ENCODE peak calls at places on chromosomes 11 and 22, in four cellular contexts. One of them, this sample, is unnamed.

GRCh38 chr22:39631857-39632256 is 61.3 kb downstream of the CACNA1I start:
- DNase-seq in GM12878: no peak
- DNase-seq in K562: no peak
- DNase-seq in HepG2: no peak
- DNase-seq in this sample: no peak

GRCh38 chr11:103055174-103055890 is 36.6 kb downstream of the DCUN1D5 start:
- DNase-seq in GM12878: no peak
- DNase-seq in K562: peak; percentile 21
- DNase-seq in HepG2: peak; percentile 32
- DNase-seq in this sample: no peak

GRCh38 chr11:134244593-134244992 is 8.6 kb downstream of the THYN1 start:
- DNase-seq in GM12878: no peak
- DNase-seq in K562: peak; percentile 38
- DNase-seq in HepG2: peak; percentile 35
- DNase-seq in this sample: no peak

GRCh38 chr11:57399221-57399620 is 8.8 kb upstream of the PRG2 start:
- DNase-seq in GM12878: no peak
- DNase-seq in K562: no peak
- DNase-seq in HepG2: no peak
- DNase-seq in this sample: no peak

GRCh38 chr11:78377625-78378418 is 39.8 kb downstream of the GAB2 start:
- DNase-seq in GM12878: no peak
- DNase-seq in K562: peak; percentile 66
- DNase-seq in HepG2: no peak
- DNase-seq in this sample: no peak

GRCh38 chr22:26673485-26673884 is 16.1 kb downstream of the MIAT start:
- DNase-seq in GM12878: no peak
- DNase-seq in K562: no peak
- DNase-seq in HepG2: no peak
- DNase-seq in this sample: no peak

GRCh38 chr11:33869511-33870422 is 22.1 kb downstream of the LMO2 start:
- DNase-seq in GM12878: no peak
- DNase-seq in K562: peak; percentile 68
- DNase-seq in HepG2: no peak
- DNase-seq in this sample: peak; percentile 43

GRCh38 chr11:126482586-126483108 is 127.2 kb downstream of the ST3GAL4 start:
- DNase-seq in GM12878: no peak
- DNase-seq in K562: no peak
- DNase-seq in HepG2: no peak
- DNase-seq in this sample: no peak

GRCh38 chr22:50298266-50298637 is 9.2 kb downstream of the PLXNB2 start:
- DNase-seq in GM12878: no peak
- DNase-seq in K562: no peak
- DNase-seq in HepG2: no peak
- DNase-seq in this sample: no peak

GRCh38 chr11:131748146-131749050 is 378.0 kb downstream of the NTM start:
- DNase-seq in GM12878: no peak
- DNase-seq in K562: peak; percentile 53
- DNase-seq in HepG2: peak; percentile 26
- DNase-seq in this sample: peak; percentile 74

GRCh38 chr11:78244080-78244479 is 55.4 kb downstream of the USP35 start:
- DNase-seq in GM12878: no peak
- DNase-seq in K562: no peak
- DNase-seq in HepG2: no peak
- DNase-seq in this sample: no peak

GRCh38 chr22:43925433-43926348 is 2.1 kb downstream of the PNPLA3 start:
- DNase-seq in GM12878: no peak
- DNase-seq in K562: no peak
- DNase-seq in HepG2: peak; percentile 95
- DNase-seq in this sample: peak; percentile 30

GRCh38 chr11:76680517-76681425 is 10.2 kb upstream of the LRRC32 start:
- DNase-seq in GM12878: no peak
- DNase-seq in K562: peak; percentile 83
- DNase-seq in HepG2: peak; percentile 60
- DNase-seq in this sample: peak; percentile 88

GRCh38 chr11:105035262-105035620 is 297 bp upstream of the CASP1 start:
- DNase-seq in GM12878: no peak
- DNase-seq in K562: no peak
- DNase-seq in HepG2: no peak
- DNase-seq in this sample: no peak

GRCh38 chr11:127474735-127475134 is 474.2 kb upstream of the KIRREL3 start:
- DNase-seq in GM12878: no peak
- DNase-seq in K562: no peak
- DNase-seq in HepG2: no peak
- DNase-seq in this sample: no peak

GRCh38 chr22:22892096-22893052 is 4.8 kb downstream of the IGLL5 start:
- DNase-seq in GM12878: no peak
- DNase-seq in K562: peak; percentile 60
- DNase-seq in HepG2: no peak
- DNase-seq in this sample: no peak

GRCh38 chr11:61160487-61161189 is 588 bp downstream of the VPS37C start:
- DNase-seq in GM12878: no peak
- DNase-seq in K562: no peak
- DNase-seq in HepG2: no peak
- DNase-seq in this sample: no peak

GRCh38 chr11:123683616-123684170 is 29.3 kb upstream of the SCN3B start:
- DNase-seq in GM12878: no peak
- DNase-seq in K562: no peak
- DNase-seq in HepG2: no peak
- DNase-seq in this sample: no peak
- TF ChIP-seq MAX in GM12878: no peak
- TF ChIP-seq MAX in K562: no peak
- TF ChIP-seq MAX in HepG2: no peak
- TF ChIP-seq MAX in this sample: no peak

GRCh38 chr11:1082728-1083620 is 8.3 kb downstream of the MUC2 start:
- DNase-seq in GM12878: no peak
- DNase-seq in K562: no peak
- DNase-seq in HepG2: no peak
- DNase-seq in this sample: peak; percentile 12
- TF ChIP-seq ESRRA in GM12878: no peak
- TF ChIP-seq ESRRA in K562: no peak
- TF ChIP-seq ESRRA in HepG2: no peak
- TF ChIP-seq ESRRA in this sample: no peak

GRCh38 chr22:17629646-17630045 is 1.1 kb upstream of the ATP6V1E1 start:
- DNase-seq in GM12878: no peak
- DNase-seq in K562: no peak
- DNase-seq in HepG2: no peak
- DNase-seq in this sample: no peak

GRCh38 chr22:17628304-17629166 is at the start of gene ATP6V1E1:
- DNase-seq in GM12878: peak; percentile 88
- DNase-seq in K562: peak; percentile 99
- DNase-seq in HepG2: peak; percentile 94
- DNase-seq in this sample: peak; percentile 96

GRCh38 chr22:17631076-17631565 is 2.6 kb upstream of the ATP6V1E1 start:
- DNase-seq in GM12878: no peak
- DNase-seq in K562: no peak
- DNase-seq in HepG2: no peak
- DNase-seq in this sample: no peak

GRCh38 chr22:17629167-17629489 is 579 bp upstream of the ATP6V1E1 start:
- DNase-seq in GM12878: no peak
- DNase-seq in K562: no peak
- DNase-seq in HepG2: no peak
- DNase-seq in this sample: no peak

DNA sequence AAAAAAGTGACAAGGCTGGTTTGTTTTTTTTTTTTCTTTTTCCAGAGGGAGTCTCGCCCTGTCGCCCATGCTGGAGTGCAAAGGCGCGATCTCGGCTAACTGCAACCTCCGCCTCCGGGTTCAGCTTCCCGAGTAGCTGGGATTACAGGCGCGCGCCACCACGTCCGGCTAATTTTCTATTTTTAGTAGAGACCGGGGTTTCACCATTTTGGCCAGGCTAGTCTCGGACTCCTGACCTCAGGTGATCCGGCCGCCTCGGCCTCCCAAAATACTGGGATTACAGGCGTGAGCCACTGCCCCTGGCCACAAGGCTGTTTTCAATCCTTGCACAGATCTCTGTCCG is 617 bp downstream of the ATP6V1E1 start:
- DNase-seq in GM12878: no peak
- DNase-seq in K562: no peak
- DNase-seq in HepG2: no peak
- DNase-seq in this sample: no peak
- TF ChIP-seq CREM in GM12878: no peak
- TF ChIP-seq CREM in K562: no peak
- TF ChIP-seq CREM in HepG2: no peak
- TF ChIP-seq CREM in this sample: no peak

GRCh38 chr11:118412921-118413320 is 11.5 kb downstream of the ATP5MG start:
- DNase-seq in GM12878: no peak
- DNase-seq in K562: no peak
- DNase-seq in HepG2: no peak
- DNase-seq in this sample: no peak

GRCh38 chr11:118415739-118416068 is 14.3 kb downstream of the ATP5MG start:
- DNase-seq in GM12878: no peak
- DNase-seq in K562: peak; percentile 47
- DNase-seq in HepG2: no peak
- DNase-seq in this sample: peak; percentile 46

GRCh38 chr11:118415051-118415738 is 13.8 kb downstream of the ATP5MG start:
- DNase-seq in GM12878: no peak
- DNase-seq in K562: no peak
- DNase-seq in HepG2: no peak
- DNase-seq in this sample: no peak

GRCh38 chr11:118410055-118410745 is 8.8 kb downstream of the ATP5MG start:
- DNase-seq in GM12878: peak; percentile 20
- DNase-seq in K562: no peak
- DNase-seq in HepG2: no peak
- DNase-seq in this sample: no peak

DNA sequence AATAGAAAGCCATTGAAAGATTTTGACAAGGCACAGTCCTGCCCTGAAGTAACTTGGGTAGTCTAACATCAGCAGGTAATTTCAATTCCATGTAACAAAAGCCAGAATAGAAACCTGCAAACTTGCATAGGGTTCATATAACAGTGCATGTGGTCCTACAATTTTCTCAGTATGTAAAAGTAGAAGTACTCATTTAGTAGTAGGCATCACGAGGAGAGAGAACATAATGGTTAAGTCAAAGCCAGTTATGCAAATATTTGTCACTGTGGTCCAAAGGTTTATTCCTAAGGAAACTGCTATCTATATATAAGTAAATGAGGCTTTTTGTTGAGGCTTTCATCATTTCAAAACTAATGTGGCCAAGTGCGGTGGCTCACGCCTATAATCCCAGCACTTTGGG is 10.1 kb downstream of the ATP5MG start:
- DNase-seq in GM12878: no peak
- DNase-seq in K562: no peak
- DNase-seq in HepG2: peak; percentile 21
- DNase-seq in this sample: no peak
- TF ChIP-seq MAX in GM12878: no peak
- TF ChIP-seq MAX in K562: no peak
- TF ChIP-seq MAX in HepG2: no peak
- TF ChIP-seq MAX in this sample: no peak

This sample was measured in WTC11.